ENCODE peak calls at places on chromosomes 2 and 18, in nine cellular contexts. U is right atrium auricular region; W is IMR-90; E is astrocyte of the spinal cord; G is left ventricle myocardium inferior; L is AG09309; V is endodermal cell; Q is pancreas; O is CD4-positive, alpha-beta memory T cell. Z is an unnamed sample.

GRCh38 chr2:42238644-42239288 is 69.6 kb downstream of the EML4 start:
- DNase-seq in W (no peak), U (no peak), O (peak), E (no peak), Q (peak), L (no peak), V (peak), G (peak), Z (no peak)

GRCh38 chr2:72141881-72142742 is 5.5 kb downstream of the CYP26B1 start:
- DNase-seq in L (no peak), V (peak), Q (no peak), U (peak), W (no peak), O (no peak), G (peak), E (no peak), Z (no peak)

GRCh38 chr2:147352294-147352693 is 492.5 kb upstream of the ACVR2A start:
- DNase-seq in O (no peak), G (no peak), U (no peak), E (no peak), L (no peak), Q (peak), V (no peak), W (no peak), Z (no peak)

GRCh38 chr18:489244-490023 is 11.1 kb downstream of the COLEC12 start:
- DNase-seq in E (peak), U (no peak), G (no peak), W (peak), L (no peak), Q (no peak), V (no peak), O (no peak), Z (no peak)

GRCh38 chr2:105134076-105134475 is 96.2 kb downstream of the MRPS9 start:
- DNase-seq in E (no peak), Q (no peak), V (no peak), G (no peak), O (no peak), W (peak), U (no peak), L (no peak), Z (peak)

GRCh38 chr2:140650825-140651224 is 1480.0 kb downstream of the LRP1B start:
- DNase-seq in V (no peak), G (no peak), O (no peak), L (no peak), E (peak), U (no peak), W (peak), Q (no peak), Z (no peak)

GRCh38 chr2:70144443-70145167 is 46.2 kb downstream of the C2orf42 start:
- DNase-seq in L (no peak), W (no peak), G (no peak), Q (no peak), V (peak), E (no peak), O (no peak), U (no peak), Z (no peak)

GRCh38 chr2:67515021-67515420 is 117.9 kb downstream of the ETAA1 start:
- DNase-seq in V (no peak), G (no peak), O (no peak), W (no peak), E (no peak), U (no peak), L (no peak), Q (no peak), Z (no peak)

GRCh38 chr2:135785032-135785431 is 43.4 kb downstream of the UBXN4 start:
- DNase-seq in L (no peak), Q (no peak), U (no peak), E (no peak), G (no peak), V (no peak), W (no peak), O (peak), Z (no peak)

GRCh38 chr2:70993689-70993986 is 1.0 kb downstream of the TEX261 start:
- DNase-seq in U (peak), O (no peak), V (no peak), W (no peak), G (no peak), E (no peak), Q (no peak), L (no peak), Z (peak)

GRCh38 chr2:27016801-27017325 is 15.9 kb upstream of the TMEM214 start:
- DNase-seq in O (peak), G (peak), Q (no peak), W (peak), V (peak), L (peak), E (peak), U (peak), Z (no peak)

GRCh38 chr2:196586511-196586991 is 53.0 kb upstream of the CCDC150 start:
- DNase-seq in U (no peak), L (peak), V (no peak), E (peak), G (no peak), Q (no peak), W (peak), O (no peak), Z (no peak)

GRCh38 chr2:134491796-134492441 is 226.9 kb downstream of the TMEM163 start:
- DNase-seq in L (no peak), O (no peak), E (no peak), G (no peak), W (no peak), Q (no peak), V (no peak), U (peak), Z (no peak)

GRCh38 chr2:129016972-129017371 is 698.3 kb upstream of the HS6ST1 start:
- DNase-seq in O (no peak), Q (no peak), L (no peak), G (no peak), E (no peak), W (no peak), V (no peak), U (no peak), Z (peak)

GRCh38 chr18:12862467-12862866 is 21.6 kb downstream of the PTPN2 start:
- DNase-seq in W (no peak), L (no peak), Q (no peak), U (no peak), G (no peak), E (no peak), O (no peak), V (peak), Z (no peak)

GRCh38 chr2:63053889-63054725 is 3.5 kb downstream of the OTX1 start:
- DNase-seq in E (no peak), G (no peak), L (no peak), O (no peak), V (peak), U (no peak), Q (no peak), W (no peak), Z (no peak)

GRCh38 chr2:69791045-69791444 is 38.4 kb upstream of the GMCL1 start:
- DNase-seq in G (no peak), O (no peak), V (peak), U (no peak), E (no peak), L (no peak), Q (no peak), W (no peak), Z (no peak)

GRCh38 chr18:27581261-27581904 is 396.3 kb upstream of the CHST9 start:
- DNase-seq in V (no peak), W (no peak), U (no peak), O (no peak), G (no peak), Q (no peak), E (no peak), L (no peak), Z (no peak)

GRCh38 chr18:80246656-80247402 is 485 bp downstream of the PARD6G start:
- DNase-seq in V (peak), W (no peak), E (no peak), O (no peak), Q (no peak), L (no peak), G (no peak), U (peak), Z (no peak)

GRCh38 chr2:192165842-192166241 is 28.9 kb downstream of the TMEFF2 start:
- DNase-seq in U (no peak), E (no peak), G (no peak), O (no peak), V (no peak), W (no peak), L (no peak), Q (no peak), Z (no peak)

GRCh38 chr2:70697603-70698383 is 70.2 kb downstream of the ADD2 start:
- DNase-seq in V (peak), G (no peak), L (no peak), E (no peak), U (peak), W (no peak), Q (peak), O (no peak), Z (no peak)

GRCh38 chr18:51083398-51083797 is 53.4 kb downstream of the SMAD4 start:
- DNase-seq in U (no peak), W (no peak), O (no peak), V (no peak), E (no peak), G (no peak), L (no peak), Q (no peak), Z (no peak)

GRCh38 chr18:29459986-29460385 is 1283.1 kb upstream of the CDH2 start:
- DNase-seq in O (no peak), L (no peak), V (no peak), E (no peak), U (no peak), W (no peak), G (no peak), Q (no peak), Z (no peak)

GRCh38 chr2:39218401-39218800 is 25.4 kb downstream of the CDKL4 start:
- DNase-seq in V (no peak), Q (no peak), O (peak), L (no peak), W (no peak), U (no peak), G (no peak), E (no peak), Z (no peak)

GRCh38 chr2:239777219-239777618 is 247.9 kb downstream of the NDUFA10 start:
- DNase-seq in E (no peak), V (no peak), U (no peak), L (no peak), Q (no peak), G (no peak), W (no peak), O (no peak), Z (no peak)

GRCh38 chr2:174590346-174590745 is 7.3 kb downstream of the WIPF1 start:
- DNase-seq in G (no peak), V (no peak), Q (no peak), O (no peak), L (no peak), W (no peak), U (no peak), E (no peak), Z (no peak)

GRCh38 chr2:763766-764525 is 86.7 kb upstream of the TMEM18 start:
- DNase-seq in V (no peak), E (no peak), L (peak), W (no peak), U (no peak), O (no peak), G (no peak), Q (no peak), Z (no peak)

GRCh38 chr2:3801506-3801905 is 98.1 kb downstream of the DCDC2C start:
- DNase-seq in Q (no peak), V (no peak), W (no peak), E (no peak), U (no peak), O (no peak), L (no peak), G (no peak), Z (no peak)

GRCh38 chr2:58870704-58871103 is 629.6 kb upstream of the FANCL start:
- DNase-seq in V (no peak), G (no peak), E (no peak), W (peak), Q (no peak), U (no peak), O (no peak), L (no peak), Z (no peak)

GRCh38 chr2:94982661-94983060 is 42.8 kb upstream of the MAL start:
- DNase-seq in E (peak), W (peak), G (no peak), L (no peak), O (no peak), U (peak), V (no peak), Q (no peak), Z (peak)

GRCh38 chr18:25998461-25998860 is 92.0 kb downstream of the SS18 start:
- DNase-seq in W (no peak), O (no peak), U (no peak), L (no peak), G (no peak), Q (no peak), E (no peak), V (no peak), Z (no peak)

GRCh38 chr2:240236217-240237111 is 96.0 kb upstream of the OTOS start:
- DNase-seq in O (no peak), E (no peak), U (no peak), W (no peak), Q (peak), V (peak), G (peak), L (no peak), Z (no peak)

GRCh38 chr2:229725716-229726346 is 11.5 kb upstream of the DNER start:
- DNase-seq in V (no peak), L (peak), O (no peak), E (peak), G (no peak), W (peak), Q (no peak), U (no peak), Z (no peak)

GRCh38 chr18:76177160-76177559 is 317.9 kb downstream of the ZNF516 start:
- DNase-seq in U (no peak), Q (no peak), W (no peak), O (no peak), L (no peak), E (no peak), V (no peak), G (no peak), Z (no peak)
- H3K4me3 ChIP-seq in U (no peak), Q (no peak), W (no peak), O (no peak), L (no peak), E (no peak), V (no peak), G (no peak), Z (no peak)

GRCh38 chr2:189641565-189641964 is 19.7 kb upstream of the ASNSD1 start:
- DNase-seq in W (peak), V (no peak), G (no peak), U (no peak), E (no peak), O (no peak), L (no peak), Q (no peak), Z (peak)

GRCh38 chr2:189638305-189639002 is 22.8 kb upstream of the ASNSD1 start:
- DNase-seq in E (no peak), O (no peak), W (no peak), Q (no peak), U (no peak), V (no peak), G (no peak), L (no peak), Z (peak)

GRCh38 chr2:189635353-189635752 is 25.9 kb upstream of the ASNSD1 start:
- DNase-seq in O (no peak), E (no peak), L (no peak), U (no peak), V (no peak), Q (no peak), G (no peak), W (no peak), Z (no peak)

GRCh38 chr2:189641047-189641446 is 20.2 kb upstream of the ASNSD1 start:
- DNase-seq in W (no peak), L (no peak), Q (no peak), G (no peak), V (no peak), U (no peak), E (no peak), O (no peak), Z (no peak)

DNA sequence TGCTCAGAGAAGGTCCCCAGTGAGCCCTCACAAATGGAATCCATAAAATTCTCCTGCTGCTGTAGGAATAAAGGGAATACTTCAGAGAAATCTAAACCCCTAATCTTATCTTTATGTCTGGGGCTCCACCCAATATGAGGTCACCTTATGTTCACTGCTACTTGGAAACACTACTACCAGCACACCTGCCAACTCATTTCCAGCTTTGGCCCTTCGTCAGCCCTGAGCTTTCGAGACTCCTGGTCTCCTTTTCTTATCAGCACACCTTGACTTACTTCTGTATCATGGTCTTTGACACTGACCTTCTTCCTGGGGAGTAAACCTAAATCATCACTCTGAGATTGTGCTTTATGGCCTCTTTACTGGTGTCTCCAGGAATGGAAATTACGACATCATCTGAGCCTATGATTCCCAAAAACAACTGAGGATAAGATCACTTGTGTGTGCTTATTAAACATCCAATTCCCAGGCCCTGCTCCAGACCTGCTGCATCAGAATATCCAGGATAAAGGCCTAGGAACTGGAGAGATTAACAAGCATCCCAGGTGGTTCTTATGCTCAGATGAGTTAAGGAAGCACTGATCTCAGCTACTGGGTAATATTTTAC is 22.2 kb upstream of the ASNSD1 start:
- DNase-seq in V (no peak), O (no peak), U (no peak), E (no peak), Q (no peak), W (no peak), L (no peak), G (no peak), Z (no peak)
- H3K4me3 ChIP-seq in V (no peak), O (no peak), U (no peak), E (no peak), Q (no peak), W (no peak), L (no peak), G (no peak), Z (no peak)

GRCh38 chr2:201114350-201114749 is 1.6 kb upstream of the CFLAR start:
- DNase-seq in Q (no peak), L (no peak), E (no peak), G (no peak), O (no peak), U (no peak), W (no peak), V (no peak), Z (no peak)
- H3K4me3 ChIP-seq in Q (no peak), L (no peak), E (no peak), G (peak), O (no peak), U (no peak), W (no peak), V (no peak), Z (peak)

GRCh38 chr2:164568317-164568716 is 53.0 kb downstream of the GRB14 start:
- DNase-seq in E (no peak), G (no peak), Q (peak), L (no peak), W (no peak), O (no peak), V (no peak), U (no peak), Z (no peak)

GRCh38 chr2:164570475-164570874 is 50.8 kb downstream of the GRB14 start:
- DNase-seq in E (no peak), G (no peak), L (no peak), O (no peak), U (no peak), W (no peak), V (no peak), Q (no peak), Z (no peak)

GRCh38 chr2:164565345-164565744 is 55.9 kb downstream of the GRB14 start:
- DNase-seq in U (no peak), E (no peak), O (no peak), G (no peak), L (no peak), Q (no peak), W (no peak), V (no peak), Z (no peak)

GRCh38 chr2:164569334-164569733 is 51.9 kb downstream of the GRB14 start:
- DNase-seq in E (no peak), U (no peak), Q (no peak), G (no peak), O (no peak), V (no peak), L (no peak), W (no peak), Z (no peak)

GRCh38 chr2:164567335-164567989 is 53.8 kb downstream of the GRB14 start:
- DNase-seq in W (no peak), E (no peak), G (no peak), U (no peak), L (no peak), Q (no peak), V (no peak), O (no peak), Z (no peak)
- H3K4me3 ChIP-seq in W (no peak), E (no peak), G (peak), U (no peak), L (no peak), Q (peak), V (no peak), O (no peak), Z (no peak)

DNA sequence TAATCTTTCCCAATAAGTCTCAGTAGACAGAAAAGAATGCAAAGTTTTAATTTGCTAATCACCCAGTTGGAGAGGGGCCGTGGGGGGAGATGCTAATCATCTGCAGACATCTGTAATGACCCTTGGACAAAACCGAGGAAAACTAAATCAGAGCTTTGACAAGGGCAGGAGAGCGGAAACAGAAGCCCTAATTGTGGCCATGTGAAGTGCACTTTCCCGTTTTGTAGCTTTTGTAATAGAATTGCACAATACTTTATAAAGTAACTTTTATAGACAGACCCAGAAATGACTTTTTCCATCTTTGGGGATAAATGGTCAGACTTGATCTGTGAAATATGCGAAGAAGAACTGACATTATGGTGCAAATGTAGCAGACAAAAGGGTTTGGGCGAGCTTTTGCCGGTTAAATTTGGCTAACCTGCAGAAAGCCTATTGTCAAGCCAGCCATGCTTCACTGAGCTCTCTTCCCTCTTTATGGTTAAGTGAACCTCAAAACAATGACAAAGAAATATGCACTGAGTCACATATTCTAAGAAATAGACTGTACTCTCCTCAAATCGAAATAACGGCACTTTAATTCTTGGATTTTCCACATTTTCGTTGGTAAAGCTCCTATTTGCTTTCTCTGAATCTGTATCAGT is 980.1 kb upstream of the POU3F3 start:
- DNase-seq in E (no peak), G (no peak), L (no peak), U (no peak), V (no peak), O (no peak), W (no peak), Q (no peak), Z (no peak)
- H3K4me3 ChIP-seq in E (no peak), G (no peak), L (no peak), U (no peak), V (no peak), O (no peak), W (no peak), Q (no peak), Z (no peak)

DNA sequence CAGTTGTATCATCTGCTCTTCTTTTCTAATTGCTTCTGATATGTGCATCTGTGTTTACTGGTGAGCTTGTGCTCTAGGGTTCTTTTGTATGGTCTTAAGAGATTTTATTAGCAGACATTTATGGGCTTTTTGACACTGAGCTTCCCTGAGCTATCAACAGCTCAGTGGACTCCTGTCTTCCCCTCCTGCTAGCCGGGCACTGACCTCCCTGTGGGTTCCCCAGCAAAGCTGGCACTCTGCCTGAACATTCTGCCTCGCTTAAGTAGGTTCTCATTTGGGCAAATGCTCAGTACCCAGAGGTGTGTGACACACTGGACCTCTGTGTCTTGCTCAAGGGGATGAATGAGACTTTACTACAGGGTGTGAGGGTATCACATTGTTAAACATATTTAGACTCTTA is 15.8 kb downstream of the TRAF3IP1 start:
- DNase-seq in U (no peak), G (peak), O (no peak), L (no peak), V (no peak), E (no peak), Q (no peak), W (no peak), Z (no peak)
- H3K4me3 ChIP-seq in U (no peak), G (no peak), O (no peak), L (no peak), V (no peak), E (no peak), Q (no peak), W (no peak), Z (no peak)